ENCODE peak calls at places on chromosomes 2 and 18, in five cellular contexts. G is osteoblast, D is lower lobe of right lung, X is SJCRH30, E is prostate gland. B is an unnamed sample.

GRCh38 chr18:26746284-26747130 is 119.0 kb downstream of the AQP4 start:
- DNase-seq in G (no peak), D (no peak), X (peak; percentile 22), E (no peak), B (no peak)

GRCh38 chr2:20080839-20081348 is 29.5 kb upstream of the LAPTM4A start:
- DNase-seq in G (no peak), D (no peak), X (peak; percentile 91), E (no peak), B (no peak)

GRCh38 chr18:50280707-50281294 is 522 bp downstream of the MBD1 start:
- DNase-seq in G (no peak), D (no peak), X (no peak), E (no peak), B (no peak)

GRCh38 chr2:220455389-220455788 is 828.0 kb downstream of the SLC4A3 start:
- DNase-seq in G (no peak), D (no peak), X (no peak), E (no peak), B (no peak)

GRCh38 chr2:111706481-111707001 is 177.5 kb downstream of the ANAPC1 start:
- DNase-seq in G (no peak), D (no peak), X (no peak), E (no peak), B (no peak)

GRCh38 chr2:12317853-12318426 is 398.8 kb upstream of the TRIB2 start:
- DNase-seq in G (peak; percentile 87), D (no peak), X (no peak), E (peak; percentile 46), B (peak; percentile 19)

GRCh38 chr2:180268006-180268405 is 260.9 kb upstream of the CWC22 start:
- DNase-seq in G (no peak), D (no peak), X (peak; percentile 5), E (no peak), B (no peak)

GRCh38 chr2:63872571-63873328 is 31.1 kb downstream of the UGP2 start:
- DNase-seq in G (no peak), D (no peak), X (no peak), E (no peak), B (no peak)

GRCh38 chr2:36741188-36741587 is 44.7 kb downstream of the VIT start:
- DNase-seq in G (no peak), D (no peak), X (no peak), E (no peak), B (no peak)

GRCh38 chr2:201257941-201258665 is 2.2 kb upstream of the CASP8 start:
- DNase-seq in G (peak; percentile 86), D (peak; percentile 91), X (peak; percentile 68), E (peak; percentile 78), B (peak; percentile 77)

GRCh38 chr2:212177724-212178123 is 360.9 kb downstream of the ERBB4 start:
- DNase-seq in G (no peak), D (no peak), X (peak; percentile 8), E (no peak), B (no peak)

GRCh38 chr18:47528343-47528742 is 276.9 kb upstream of the SKOR2 start:
- DNase-seq in G (no peak), D (no peak), X (no peak), E (no peak), B (no peak)

GRCh38 chr2:201618744-201619654 is 24.3 kb downstream of the TMEM237 start:
- DNase-seq in G (peak; percentile 95), D (peak; percentile 83), X (no peak), E (peak; percentile 23), B (peak; percentile 77)

GRCh38 chr2:231394201-231395141 is 1.0 kb upstream of the B3GNT7 start:
- DNase-seq in G (peak; percentile 88), D (no peak), X (no peak), E (no peak), B (peak; percentile 45)

GRCh38 chr2:6924918-6925194 is 7.6 kb downstream of the RNF144A start:
- DNase-seq in G (no peak), D (no peak), X (no peak), E (no peak), B (no peak)

GRCh38 chr18:14104906-14105748 is 27.1 kb downstream of the ZNF519 start:
- DNase-seq in G (no peak), D (no peak), X (no peak), E (no peak), B (no peak)

GRCh38 chr18:49752095-49752457 is 61.3 kb downstream of the ACAA2 start:
- DNase-seq in G (no peak), D (no peak), X (no peak), E (no peak), B (no peak)

GRCh38 chr18:74896390-74896991 is 298.8 kb downstream of the ZNF407 start:
- DNase-seq in G (no peak), D (no peak), X (peak; percentile 5), E (peak; percentile 50), B (peak; percentile 62)

GRCh38 chr2:30756051-30756719 is 51.1 kb downstream of the CAPN13 start:
- DNase-seq in G (no peak), D (no peak), X (peak; percentile 36), E (peak; percentile 48), B (no peak)

GRCh38 chr2:154229971-154230370 is 358.2 kb downstream of the GALNT13 start:
- DNase-seq in G (no peak), D (no peak), X (no peak), E (no peak), B (no peak)

GRCh38 chr2:70532244-70532935 is 21.2 kb downstream of the TGFA start:
- DNase-seq in G (no peak), D (no peak), X (no peak), E (no peak), B (no peak)

GRCh38 chr2:64543006-64543697 is 19.0 kb downstream of the AFTPH start:
- DNase-seq in G (no peak), D (no peak), X (no peak), E (no peak), B (no peak)

GRCh38 chr2:128799736-128800135 is 481.1 kb upstream of the HS6ST1 start:
- DNase-seq in G (no peak), D (no peak), X (no peak), E (no peak), B (no peak)

GRCh38 chr2:223093436-223093839 is 41.4 kb downstream of the KCNE4 start:
- DNase-seq in G (no peak), D (no peak), X (peak; percentile 57), E (peak; percentile 9), B (peak; percentile 76)

GRCh38 chr2:194706179-194706578 is 950.8 kb upstream of the SLC39A10 start:
- DNase-seq in G (no peak), D (no peak), X (no peak), E (no peak), B (no peak)

GRCh38 chr2:101616411-101616810 is 81.1 kb upstream of the MAP4K4 start:
- DNase-seq in G (no peak), D (no peak), X (peak; percentile 97), E (no peak), B (no peak)

GRCh38 chr2:19473415-19473814 is 115.0 kb upstream of the OSR1 start:
- DNase-seq in G (no peak), D (no peak), X (no peak), E (no peak), B (no peak)

GRCh38 chr2:233247744-233248143 is 3.7 kb upstream of the ATG16L1 start:
- DNase-seq in G (no peak), D (no peak), X (no peak), E (no peak), B (no peak)

GRCh38 chr2:98560256-98560771 is 48.0 kb downstream of the COA5 start:
- DNase-seq in G (peak; percentile 99), D (no peak), X (no peak), E (no peak), B (no peak)

GRCh38 chr2:100041946-100042345 is 100.4 kb downstream of the AFF3 start:
- DNase-seq in G (no peak), D (no peak), X (no peak), E (no peak), B (no peak)

GRCh38 chr18:6920099-6920955 is 190.8 kb downstream of the ARHGAP28 start:
- DNase-seq in G (peak; percentile 89), D (no peak), X (peak; percentile 76), E (peak; percentile 73), B (peak; percentile 82)

GRCh38 chr2:205660521-205661124 is 21.7 kb upstream of the NRP2 start:
- DNase-seq in G (peak; percentile 83), D (no peak), X (peak; percentile 84), E (peak; percentile 28), B (no peak)

GRCh38 chr2:203687161-203687560 is 19.3 kb upstream of the CD28 start:
- DNase-seq in G (peak; percentile 73), D (no peak), X (no peak), E (no peak), B (no peak)

GRCh38 chr18:51953521-51953920 is 386.5 kb upstream of the DCC start:
- DNase-seq in G (no peak), D (no peak), X (peak; percentile 85), E (no peak), B (no peak)

GRCh38 chr18:37452697-37453385 is 112.8 kb downstream of the CELF4 start:
- DNase-seq in G (peak; percentile 87), D (no peak), X (no peak), E (peak; percentile 17), B (no peak)

GRCh38 chr2:60867007-60867406 is 14.4 kb upstream of the REL start:
- DNase-seq in G (peak; percentile 14), D (no peak), X (no peak), E (no peak), B (no peak)
- H3K36me3 ChIP-seq in G (no peaks in the 10 kb centered on the region), D (no peaks in the 10 kb centered on the region), X (no peaks in the 10 kb centered on the region), E (no peaks in the 10 kb centered on the region), B (no peaks in the 10 kb centered on the region)

GRCh38 chr18:46071894-46072867 is at the start of gene PSTPIP2:
- DNase-seq in G (peak; percentile 92), D (peak; percentile 90), X (peak; percentile 65), E (peak; percentile 64), B (peak; percentile 71)
- H3K4me3 ChIP-seq in G (peak within 1 kb of the TSS; percentile 88), D (peak within 1 kb of the TSS; percentile 73), X (peak within 1 kb of the TSS; percentile 82), E (peak within 1 kb of the TSS; percentile 96), B (peak within 1 kb of the TSS; percentile 92)

GRCh38 chr2:54657664-54658083 is 65.8 kb upstream of the EML6 start:
- DNase-seq in G (no peak), D (peak; percentile 63), X (peak; percentile 75), E (peak; percentile 71), B (peak; percentile 73)
- H3K36me3 ChIP-seq in G (peaks cover 92% of the 10 kb centered on the region), D (peaks cover 100% of the 10 kb centered on the region), X (peaks cover 89% of the 10 kb centered on the region), E (no peaks in the 10 kb centered on the region), B (peaks cover 35% of the 10 kb centered on the region)

GRCh38 chr2:96866586-96866985 is 3.3 kb downstream of the SEMA4C start:
- DNase-seq in G (peak; percentile 87), D (no peak), X (no peak), E (no peak), B (no peak)

GRCh38 chr2:96869281-96869823 is 528 bp downstream of the SEMA4C start:
- DNase-seq in G (peak; percentile 97), D (peak; percentile 78), X (peak; percentile 77), E (peak; percentile 77), B (peak; percentile 85)

GRCh38 chr2:96866986-96867755 is 2.7 kb downstream of the SEMA4C start:
- DNase-seq in G (peak; percentile 88), D (no peak), X (no peak), E (no peak), B (no peak)

GRCh38 chr2:96868555-96869280 is 1.2 kb downstream of the SEMA4C start:
- DNase-seq in G (peak; percentile 100), D (peak; percentile 89), X (peak; percentile 96), E (peak; percentile 86), B (peak; percentile 82)

GRCh38 chr2:96867756-96868554 is 1.9 kb downstream of the SEMA4C start:
- DNase-seq in G (peak; percentile 94), D (no peak), X (peak; percentile 35), E (no peak), B (no peak)
- H3K4me3 ChIP-seq in G (peak overlapping the region; percentile 88), D (peak overlapping the region; percentile 97), X (peak overlapping the region; percentile 93), E (peak overlapping the region; percentile 99), B (peak overlapping the region; percentile 91)